ENCODE peak calls at places on chromosomes 4 and X, in six cellular contexts. One of them, this sample, is unnamed.

GRCh38 chr4:42148453-42148852 is 4.0 kb downstream of the BEND4 start:
- DNase-seq in right lobe of liver: no peak
- DNase-seq in Right ventricle myocardium superior: no peak
- DNase-seq in NCI-H69: no peak
- DNase-seq in activated T-helper 1 cell treated with anti-CD3 and anti-CD28 coated beads, Interleukin-2, amount 50 U/mL, for 16 hours: no peak
- DNase-seq in GF-D8: no peak
- DNase-seq in this sample: no peak

GRCh38 chr4:187209921-187210613 is 486.4 kb upstream of the FAT1 start:
- DNase-seq in Right ventricle myocardium superior: no peak
- DNase-seq in activated T-helper 1 cell treated with anti-CD3 and anti-CD28 coated beads, Interleukin-2, amount 50 U/mL, for 16 hours: no peak
- DNase-seq in right lobe of liver: no peak
- DNase-seq in GF-D8: no peak
- DNase-seq in NCI-H69: no peak
- DNase-seq in this sample: no peak

GRCh38 chr4:139655116-139655515 is 10.5 kb upstream of the MGST2 start:
- DNase-seq in NCI-H69: peak
- DNase-seq in Right ventricle myocardium superior: no peak
- DNase-seq in activated T-helper 1 cell treated with anti-CD3 and anti-CD28 coated beads, Interleukin-2, amount 50 U/mL, for 16 hours: no peak
- DNase-seq in GF-D8: peak
- DNase-seq in right lobe of liver: no peak
- DNase-seq in this sample: no peak

GRCh38 chr4:8332038-8332857 is 62.7 kb downstream of the HTRA3 start:
- DNase-seq in activated T-helper 1 cell treated with anti-CD3 and anti-CD28 coated beads, Interleukin-2, amount 50 U/mL, for 16 hours: no peak
- DNase-seq in Right ventricle myocardium superior: peak
- DNase-seq in GF-D8: no peak
- DNase-seq in right lobe of liver: no peak
- DNase-seq in NCI-H69: no peak
- DNase-seq in this sample: no peak

GRCh38 chrX:100447563-100448397 is 37.7 kb upstream of the PCDH19 start:
- DNase-seq in activated T-helper 1 cell treated with anti-CD3 and anti-CD28 coated beads, Interleukin-2, amount 50 U/mL, for 16 hours: no peak
- DNase-seq in GF-D8: no peak
- DNase-seq in Right ventricle myocardium superior: peak
- DNase-seq in NCI-H69: peak
- DNase-seq in right lobe of liver: peak
- DNase-seq in this sample: no peak

GRCh38 chr4:67234296-67234695 is 311.0 kb downstream of the CENPC start:
- DNase-seq in right lobe of liver: no peak
- DNase-seq in activated T-helper 1 cell treated with anti-CD3 and anti-CD28 coated beads, Interleukin-2, amount 50 U/mL, for 16 hours: no peak
- DNase-seq in NCI-H69: no peak
- DNase-seq in GF-D8: no peak
- DNase-seq in Right ventricle myocardium superior: no peak
- DNase-seq in this sample: no peak

GRCh38 chrX:139642241-139642927 is 65.6 kb downstream of the MCF2 start:
- DNase-seq in NCI-H69: peak
- DNase-seq in Right ventricle myocardium superior: no peak
- DNase-seq in GF-D8: no peak
- DNase-seq in right lobe of liver: no peak
- DNase-seq in activated T-helper 1 cell treated with anti-CD3 and anti-CD28 coated beads, Interleukin-2, amount 50 U/mL, for 16 hours: no peak
- DNase-seq in this sample: no peak

GRCh38 chrX:111460612-111461011 is 48.6 kb upstream of the DCX start:
- DNase-seq in NCI-H69: peak
- DNase-seq in GF-D8: no peak
- DNase-seq in activated T-helper 1 cell treated with anti-CD3 and anti-CD28 coated beads, Interleukin-2, amount 50 U/mL, for 16 hours: no peak
- DNase-seq in Right ventricle myocardium superior: no peak
- DNase-seq in right lobe of liver: no peak
- DNase-seq in this sample: no peak

GRCh38 chrX:91435465-91435864 is 826 bp downstream of the PABPC5 start:
- DNase-seq in right lobe of liver: no peak
- DNase-seq in activated T-helper 1 cell treated with anti-CD3 and anti-CD28 coated beads, Interleukin-2, amount 50 U/mL, for 16 hours: no peak
- DNase-seq in Right ventricle myocardium superior: no peak
- DNase-seq in GF-D8: no peak
- DNase-seq in NCI-H69: no peak
- DNase-seq in this sample: no peak

GRCh38 chrX:112819013-112819635 is 21.5 kb downstream of the AMOT start:
- DNase-seq in Right ventricle myocardium superior: no peak
- DNase-seq in activated T-helper 1 cell treated with anti-CD3 and anti-CD28 coated beads, Interleukin-2, amount 50 U/mL, for 16 hours: no peak
- DNase-seq in NCI-H69: no peak
- DNase-seq in right lobe of liver: no peak
- DNase-seq in GF-D8: no peak
- DNase-seq in this sample: no peak

GRCh38 chrX:46180258-46180687 is 364.9 kb downstream of the ZNF674 start:
- DNase-seq in GF-D8: peak
- DNase-seq in activated T-helper 1 cell treated with anti-CD3 and anti-CD28 coated beads, Interleukin-2, amount 50 U/mL, for 16 hours: no peak
- DNase-seq in NCI-H69: peak
- DNase-seq in Right ventricle myocardium superior: no peak
- DNase-seq in right lobe of liver: no peak
- DNase-seq in this sample: no peak

GRCh38 chr4:163566257-163566656 is 71.8 kb downstream of the TMA16 start:
- DNase-seq in right lobe of liver: no peak
- DNase-seq in activated T-helper 1 cell treated with anti-CD3 and anti-CD28 coated beads, Interleukin-2, amount 50 U/mL, for 16 hours: no peak
- DNase-seq in GF-D8: no peak
- DNase-seq in NCI-H69: no peak
- DNase-seq in Right ventricle myocardium superior: no peak
- DNase-seq in this sample: no peak

GRCh38 chrX:44012484-44013096 is 39.4 kb upstream of the NDP start:
- DNase-seq in Right ventricle myocardium superior: peak
- DNase-seq in NCI-H69: no peak
- DNase-seq in GF-D8: peak
- DNase-seq in right lobe of liver: peak
- DNase-seq in activated T-helper 1 cell treated with anti-CD3 and anti-CD28 coated beads, Interleukin-2, amount 50 U/mL, for 16 hours: no peak
- DNase-seq in this sample: no peak